ENCODE peak calls at places on chromosomes 11 and 22, in eight cellular contexts. L, Q, P, F, H, V, N and E are unnamed samples.

GRCh38 chr11:120546312-120547205 is 35.0 kb downstream of the GRIK4 start:
- DNase-seq in Q (no peak), P (peak), H (no peak), N (peak), F (no peak), L (no peak), V (no peak), E (peak)

GRCh38 chr11:104926771-104927470 is 28.7 kb upstream of the CASP12 start:
- DNase-seq in H (no peak), L (no peak), F (no peak), P (no peak), V (no peak), Q (no peak), N (no peak), E (no peak)

GRCh38 chr11:48169706-48170105 is 46.9 kb upstream of the OR4B1 start:
- DNase-seq in L (no peak), P (no peak), N (no peak), F (no peak), V (no peak), H (no peak), Q (no peak), E (no peak)

GRCh38 chr11:6927030-6927617 is 898 bp downstream of the ZNF215 start:
- DNase-seq in N (no peak), Q (no peak), V (no peak), H (no peak), F (no peak), P (no peak), L (no peak), E (no peak)

GRCh38 chr11:27926469-27926868 is 181.5 kb downstream of the KIF18A start:
- DNase-seq in Q (no peak), P (no peak), L (no peak), H (no peak), N (no peak), V (no peak), F (no peak), E (no peak)

GRCh38 chr22:29700949-29701927 is 18.6 kb upstream of the CABP7 start:
- DNase-seq in N (peak), L (no peak), P (no peak), Q (no peak), F (peak), H (no peak), V (peak), E (peak)

GRCh38 chr11:103893366-103893765 is 143.1 kb upstream of the DDI1 start:
- DNase-seq in H (no peak), L (no peak), N (no peak), V (no peak), Q (no peak), P (no peak), F (no peak), E (no peak)

GRCh38 chr11:67275606-67276409 is 9.5 kb downstream of the GRK2 start:
- DNase-seq in V (no peak), F (no peak), N (no peak), L (no peak), Q (no peak), H (no peak), P (no peak), E (no peak)

GRCh38 chr11:12009617-12010321 is 1.3 kb upstream of the DKK3 start:
- DNase-seq in F (no peak), H (no peak), Q (no peak), P (no peak), L (no peak), N (no peak), V (no peak), E (no peak)

GRCh38 chr22:42868751-42869251 is 11.7 kb upstream of the ARFGAP3 start:
- DNase-seq in H (peak), F (no peak), N (no peak), L (no peak), P (peak), Q (no peak), V (no peak), E (no peak)

GRCh38 chr11:130904380-130904779 is 11.9 kb downstream of the SNX19 start:
- DNase-seq in L (no peak), H (no peak), N (no peak), F (no peak), Q (no peak), V (no peak), P (no peak), E (no peak)

GRCh38 chr11:131858495-131858894 is 488.1 kb downstream of the NTM start:
- DNase-seq in P (no peak), L (no peak), N (no peak), V (no peak), F (no peak), H (no peak), Q (no peak), E (no peak)

GRCh38 chr22:46734830-46735453 is 3.1 kb downstream of the CERK start:
- DNase-seq in Q (no peak), P (peak), H (peak), V (peak), N (no peak), L (no peak), F (peak), E (no peak)

GRCh38 chr11:132142554-132142953 is 772.1 kb downstream of the NTM start:
- DNase-seq in N (no peak), F (no peak), H (no peak), V (no peak), L (no peak), Q (no peak), P (no peak), E (no peak)

GRCh38 chr22:32967285-32968101 is 90.7 kb downstream of the SYN3 start:
- DNase-seq in F (no peak), N (peak), Q (no peak), P (no peak), V (no peak), L (no peak), H (no peak), E (no peak)

GRCh38 chr22:23068832-23069385 is 1.4 kb upstream of the GNAZ start:
- DNase-seq in F (no peak), H (no peak), Q (no peak), L (no peak), V (no peak), N (no peak), P (no peak), E (no peak)

GRCh38 chr22:29689872-29690213 is 30.0 kb upstream of the CABP7 start:
- DNase-seq in Q (no peak), N (no peak), H (peak), P (peak), V (no peak), F (peak), L (no peak), E (no peak)

GRCh38 chr11:23284626-23285025 is 424.4 kb upstream of the CCDC179 start:
- DNase-seq in Q (no peak), P (no peak), L (no peak), N (no peak), H (no peak), F (no peak), V (no peak), E (no peak)

GRCh38 chr11:58907780-58908179 is 31.5 kb upstream of the GLYATL1 start:
- DNase-seq in P (no peak), H (no peak), L (no peak), Q (no peak), V (no peak), F (no peak), N (no peak), E (no peak)